ENCODE peak calls at places on chromosomes 6 and 20, in ten cellular contexts. L is sigmoid colon; B is IMR-90; O is uterus; G is A549; P is small intestine; D is CD4-positive, CD25-positive, alpha-beta regulatory T cell; Q is heart right ventricle; R is CD8-positive, alpha-beta memory T cell; J is H9. Z is an unnamed sample.

GRCh38 chr6:149233056-149233715 is 84.3 kb upstream of the TAB2 start:
- DNase-seq in L (no peak), B (peak; percentile 93), O (no peak), G (peak; percentile 72), P (peak; percentile 8), D (peak; percentile 17), Q (no peak), R (peak; percentile 49), J (no peak), Z (no peak)

GRCh38 chr6:134145786-134146185 is 93.4 kb upstream of the SLC2A12 start:
- DNase-seq in L (no peak), B (peak; percentile 75), O (no peak), G (no peak), P (no peak), D (no peak), Q (no peak), R (no peak), J (no peak), Z (no peak)

GRCh38 chr6:168345896-168346754 is 26.5 kb upstream of the DACT2 start:
- DNase-seq in L (no peak), B (no peak), O (no peak), G (no peak), P (no peak), D (no peak), Q (no peak), R (no peak), J (no peak), Z (no peak)

GRCh38 chr6:2522521-2522920 is 228.2 kb downstream of the MYLK4 start:
- DNase-seq in L (no peak), B (peak; percentile 30), O (no peak), G (no peak), P (no peak), D (no peak), Q (no peak), R (no peak), J (no peak), Z (no peak)

GRCh38 chr20:50320910-50321796 is 130.5 kb downstream of the CEBPB start:
- DNase-seq in L (peak; percentile 98), B (peak; percentile 97), O (peak; percentile 97), G (peak; percentile 89), P (peak; percentile 73), D (no peak), Q (peak; percentile 73), R (no peak), J (peak; percentile 94), Z (no peak)

GRCh38 chr20:50690979-50691584 is at the start of gene RIPOR3:
- DNase-seq in L (peak; percentile 78), B (no peak), O (peak; percentile 50), G (no peak), P (peak; percentile 29), D (no peak), Q (no peak), R (no peak), J (peak; percentile 63), Z (no peak)

GRCh38 chr6:154197176-154197850 is 158.3 kb downstream of the OPRM1 start:
- DNase-seq in L (no peak), B (peak; percentile 62), O (no peak), G (no peak), P (no peak), D (no peak), Q (no peak), R (no peak), J (no peak), Z (no peak)

GRCh38 chr6:36639171-36639808 is 39.2 kb upstream of the CDKN1A start:
- DNase-seq in L (no peak), B (no peak), O (no peak), G (no peak), P (no peak), D (no peak), Q (no peak), R (no peak), J (no peak), Z (no peak)

GRCh38 chr20:2840967-2841531 is 504 bp downstream of the VPS16 start:
- DNase-seq in L (peak; percentile 86), B (peak; percentile 72), O (peak; percentile 49), G (peak; percentile 59), P (peak; percentile 11), D (peak; percentile 52), Q (peak; percentile 75), R (no peak), J (peak; percentile 61), Z (peak; percentile 29)

GRCh38 chr20:40689943-40690835 is 1.2 kb upstream of the MAFB start:
- DNase-seq in L (peak; percentile 95), B (peak; percentile 79), O (peak; percentile 88), G (peak; percentile 86), P (peak; percentile 84), D (peak; percentile 4), Q (peak; percentile 90), R (peak; percentile 24), J (peak; percentile 91), Z (peak; percentile 90)

GRCh38 chr20:44460795-44461141 is 14.9 kb upstream of the TTPAL start:
- DNase-seq in L (no peak), B (peak; percentile 23), O (no peak), G (peak; percentile 45), P (peak; percentile 87), D (no peak), Q (no peak), R (peak; percentile 20), J (no peak), Z (peak; percentile 37)

GRCh38 chr6:56755040-56755439 is 112.4 kb upstream of the DST start:
- DNase-seq in L (no peak), B (no peak), O (no peak), G (no peak), P (no peak), D (no peak), Q (no peak), R (no peak), J (no peak), Z (no peak)

GRCh38 chr6:56753801-56754200 is 111.1 kb upstream of the DST start:
- DNase-seq in L (no peak), B (no peak), O (no peak), G (no peak), P (no peak), D (no peak), Q (no peak), R (no peak), J (no peak), Z (peak; percentile 16)

GRCh38 chr6:56751604-56752003 is 108.9 kb upstream of the DST start:
- DNase-seq in L (no peak), B (no peak), O (no peak), G (no peak), P (no peak), D (no peak), Q (no peak), R (no peak), J (no peak), Z (no peak)

GRCh38 chr6:56752009-56752408 is 109.3 kb upstream of the DST start:
- DNase-seq in L (no peak), B (peak; percentile 77), O (no peak), G (no peak), P (no peak), D (no peak), Q (no peak), R (no peak), J (no peak), Z (no peak)

GRCh38 chr6:56752534-56752933 is 109.8 kb upstream of the DST start:
- DNase-seq in L (no peak), B (peak; percentile 38), O (no peak), G (no peak), P (no peak), D (no peak), Q (no peak), R (no peak), J (no peak), Z (no peak)
- H3K9me3 ChIP-seq in L (no peaks in the 10 kb centered on the region), B (no peaks in the 10 kb centered on the region), O (no peaks in the 10 kb centered on the region), G (no peaks in the 10 kb centered on the region), P (no peaks in the 10 kb centered on the region), D (no peaks in the 10 kb centered on the region), Q (no peaks in the 10 kb centered on the region), R (no peaks in the 10 kb centered on the region), J (no peaks in the 10 kb centered on the region), Z (no peaks in the 10 kb centered on the region)

DNA sequence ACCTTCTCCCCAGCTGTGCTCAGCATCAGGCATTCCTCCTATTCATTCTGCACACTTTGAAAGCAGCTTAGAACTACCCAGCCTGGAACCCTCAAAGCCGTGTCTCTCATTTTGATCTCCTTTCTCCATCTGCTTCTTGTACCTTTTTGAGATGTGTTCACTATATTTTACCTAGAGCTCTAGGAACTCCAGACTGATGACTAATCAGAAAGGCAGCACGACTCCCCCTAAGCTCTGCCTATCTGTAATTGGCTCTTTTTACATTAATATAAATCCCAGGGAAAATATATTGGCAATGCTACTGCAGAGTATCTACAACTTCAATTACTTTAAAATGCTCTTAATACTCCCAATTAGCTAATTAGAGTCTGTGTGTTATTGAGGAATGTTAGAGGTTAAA is 671.5 kb downstream of the CBLN4 start:
- DNase-seq in L (no peak), B (no peak), O (no peak), G (no peak), P (no peak), D (no peak), Q (no peak), R (no peak), J (no peak), Z (no peak)
- H3K9me3 ChIP-seq in L (no peaks in the 10 kb centered on the region), B (peaks cover 4% of the 10 kb centered on the region), O (no peaks in the 10 kb centered on the region), G (no peaks in the 10 kb centered on the region), P (no peaks in the 10 kb centered on the region), D (peaks cover 3% of the 10 kb centered on the region), Q (no peaks in the 10 kb centered on the region), R (no peaks in the 10 kb centered on the region), J (no peaks in the 10 kb centered on the region), Z (no peaks in the 10 kb centered on the region)

GRCh38 chr20:31330893-31331292 is 22.5 kb upstream of the DEFB116 start:
- DNase-seq in L (no peak), B (no peak), O (no peak), G (no peak), P (no peak), D (no peak), Q (no peak), R (no peak), J (no peak), Z (no peak)
- H3K9me3 ChIP-seq in L (no peaks in the 10 kb centered on the region), B (peaks cover 3% of the 10 kb centered on the region), O (no peaks in the 10 kb centered on the region), G (no peaks in the 10 kb centered on the region), P (no peaks in the 10 kb centered on the region), D (no peaks in the 10 kb centered on the region), Q (peaks cover 28% of the 10 kb centered on the region), R (no peaks in the 10 kb centered on the region), J (peaks cover 62% of the 10 kb centered on the region), Z (no peaks in the 10 kb centered on the region)

GRCh38 chr6:37956711-37957110 is 137.2 kb downstream of the ZFAND3 start:
- DNase-seq in L (no peak), B (no peak), O (no peak), G (no peak), P (no peak), D (no peak), Q (peak; percentile 21), R (no peak), J (no peak), Z (no peak)

GRCh38 chr6:37960139-37960935 is 140.8 kb downstream of the ZFAND3 start:
- DNase-seq in L (no peak), B (no peak), O (no peak), G (no peak), P (no peak), D (no peak), Q (no peak), R (no peak), J (no peak), Z (no peak)

GRCh38 chr6:37952027-37952426 is 132.5 kb downstream of the ZFAND3 start:
- DNase-seq in L (no peak), B (no peak), O (no peak), G (no peak), P (no peak), D (no peak), Q (no peak), R (no peak), J (no peak), Z (no peak)

DNA sequence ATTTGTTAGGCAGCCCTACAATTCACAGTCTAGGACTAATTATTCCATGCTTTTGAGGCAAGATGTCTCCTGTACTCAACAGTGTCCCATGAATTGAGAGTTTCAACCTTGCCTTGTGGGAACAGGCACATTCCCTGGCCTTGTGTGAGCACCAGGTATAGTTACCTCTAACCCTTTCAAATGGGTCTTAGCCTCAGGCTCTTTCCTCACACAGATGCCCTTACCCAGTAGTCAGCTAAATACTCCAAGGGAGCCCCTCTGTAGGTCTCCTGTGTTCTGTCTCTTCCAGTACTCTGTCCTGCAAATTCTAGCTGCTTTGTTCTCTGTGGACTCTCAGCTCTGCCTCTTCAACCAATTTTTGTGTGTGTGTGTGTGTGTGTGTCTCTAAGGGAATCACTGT is 135.3 kb downstream of the ZFAND3 start:
- DNase-seq in L (no peak), B (no peak), O (no peak), G (no peak), P (no peak), D (no peak), Q (no peak), R (no peak), J (no peak), Z (no peak)
- H3K9me3 ChIP-seq in L (no peaks in the 10 kb centered on the region), B (no peaks in the 10 kb centered on the region), O (no peaks in the 10 kb centered on the region), G (no peaks in the 10 kb centered on the region), P (no peaks in the 10 kb centered on the region), D (no peaks in the 10 kb centered on the region), Q (no peaks in the 10 kb centered on the region), R (no peaks in the 10 kb centered on the region), J (no peaks in the 10 kb centered on the region), Z (no peaks in the 10 kb centered on the region)